ENCODE peak calls at places on chromosomes 6 and 20, in five cellular contexts. Q is WTC11, R is A549, T is HepG2, D is GM12878. O is an unnamed sample.
A peak's percentile ranks its signal among the peaks of the same experiment; 100 is the strongest.

GRCh38 chr20:54629632-54630031 is 154.2 kb downstream of the DOK5 start:
- DNase-seq in T (no peak), R (no peak), D (no peak), Q (no peak), O (no peak)

GRCh38 chr6:160714731-160715130 is 12.7 kb downstream of the PLG start:
- DNase-seq in T (no peak), R (no peak), D (no peak), Q (no peak), O (no peak)

GRCh38 chr6:140537211-140537610 is 1162.8 kb upstream of the CITED2 start:
- DNase-seq in R (peak; percentile 18), D (no peak), Q (no peak), T (no peak), O (no peak)

GRCh38 chr6:129212081-129212480 is 329.1 kb downstream of the LAMA2 start:
- DNase-seq in Q (no peak), T (no peak), D (no peak), R (no peak), O (no peak)

GRCh38 chr6:89257781-89258180 is 40.6 kb upstream of the GABRR1 start:
- DNase-seq in Q (no peak), R (no peak), D (no peak), T (no peak), O (no peak)

GRCh38 chr6:38509713-38510112 is 130.0 kb downstream of the BTBD9 start:
- DNase-seq in R (peak; percentile 35), Q (no peak), D (no peak), T (peak; percentile 13), O (no peak)

GRCh38 chr20:45254867-45255266 is 503 bp upstream of the SLPI start:
- DNase-seq in Q (no peak), R (peak; percentile 39), D (no peak), T (peak; percentile 37), O (no peak)

GRCh38 chr6:10338151-10338550 is 76.7 kb downstream of the TFAP2A start:
- DNase-seq in T (no peak), Q (no peak), R (no peak), D (no peak), O (no peak)

GRCh38 chr6:142698751-142699150 is 246.2 kb downstream of the HIVEP2 start:
- DNase-seq in D (no peak), Q (no peak), R (no peak), T (no peak), O (no peak)

GRCh38 chr20:51945177-51945576 is 142.9 kb upstream of the SALL4 start:
- DNase-seq in T (no peak), Q (no peak), R (no peak), D (no peak), O (no peak)

GRCh38 chr20:50127587-50128519 is 14.9 kb upstream of the UBE2V1 start:
- DNase-seq in T (no peak), D (no peak), Q (no peak), R (no peak), O (no peak)

GRCh38 chr6:44650947-44651346 is 263.4 kb downstream of the CDC5L start:
- DNase-seq in T (no peak), D (no peak), Q (no peak), R (no peak), O (no peak)

GRCh38 chr6:143123081-143123480 is 62.4 kb downstream of the AIG1 start:
- DNase-seq in D (no peak), Q (no peak), R (no peak), T (no peak), O (no peak)

GRCh38 chr6:93242049-93242448 is 177.3 kb downstream of the EPHA7 start:
- DNase-seq in Q (no peak), D (no peak), T (no peak), R (no peak), O (no peak)

GRCh38 chr6:161168281-161168891 is 105.5 kb downstream of the AGPAT4 start:
- DNase-seq in Q (no peak), T (no peak), R (peak; percentile 55), D (no peak), O (no peak)

GRCh38 chr6:116074732-116075387 is 14.2 kb upstream of the FRK start:
- DNase-seq in Q (no peak), R (no peak), D (no peak), T (no peak), O (no peak)

GRCh38 chr20:58706975-58707681 is 14.5 kb downstream of the NPEPL1 start:
- DNase-seq in R (no peak), T (no peak), Q (peak; percentile 8), D (no peak), O (no peak)

GRCh38 chr6:2209226-2209809 is 36.1 kb downstream of the GMDS start:
- DNase-seq in T (peak; percentile 72), D (peak; percentile 15), R (peak; percentile 54), Q (peak; percentile 81), O (peak; percentile 62)

GRCh38 chr6:1627884-1628550 is 18.3 kb downstream of the FOXC1 start:
- DNase-seq in D (no peak), T (no peak), Q (no peak), R (no peak), O (no peak)

GRCh38 chr20:44969320-44969879 is 3.1 kb downstream of the STK4 start:
- DNase-seq in T (no peak), D (no peak), Q (no peak), R (no peak), O (no peak)

GRCh38 chr6:36378936-36379335 is 8.5 kb downstream of the ETV7 start:
- DNase-seq in Q (no peak), T (no peak), D (no peak), R (no peak), O (no peak)

GRCh38 chr6:108277831-108278230 is 17.0 kb upstream of the SNX3 start:
- DNase-seq in T (no peak), D (no peak), Q (no peak), R (no peak), O (peak; percentile 32)

GRCh38 chr6:111985202-111985731 is 68.6 kb upstream of the CCN6 start:
- DNase-seq in D (no peak), R (no peak), T (no peak), Q (no peak), O (no peak)

GRCh38 chr6:157946865-157947532 is 34.7 kb upstream of the SYNJ2 start:
- DNase-seq in R (peak; percentile 33), D (peak; percentile 9), Q (no peak), T (peak; percentile 41), O (no peak)

GRCh38 chr20:51602131-51602530 is 59.6 kb upstream of the NFATC2 start:
- DNase-seq in Q (no peak), T (no peak), D (no peak), R (no peak), O (no peak)

GRCh38 chr20:1893721-1894470 is 1.3 kb upstream of the SIRPA start:
- DNase-seq in Q (no peak), T (peak; percentile 53), D (no peak), R (peak; percentile 65), O (no peak)

GRCh38 chr20:1896859-1897258 is 1.7 kb downstream of the SIRPA start:
- DNase-seq in T (no peak), D (no peak), Q (no peak), R (no peak), O (no peak)

GRCh38 chr20:1895674-1896496 is 678 bp downstream of the SIRPA start:
- DNase-seq in Q (peak; percentile 23), T (no peak), R (no peak), D (no peak), O (no peak)

GRCh38 chr20:1894471-1894950 is 696 bp upstream of the SIRPA start:
- DNase-seq in Q (peak; percentile 69), T (no peak), D (no peak), R (no peak), O (no peak)

DNA sequence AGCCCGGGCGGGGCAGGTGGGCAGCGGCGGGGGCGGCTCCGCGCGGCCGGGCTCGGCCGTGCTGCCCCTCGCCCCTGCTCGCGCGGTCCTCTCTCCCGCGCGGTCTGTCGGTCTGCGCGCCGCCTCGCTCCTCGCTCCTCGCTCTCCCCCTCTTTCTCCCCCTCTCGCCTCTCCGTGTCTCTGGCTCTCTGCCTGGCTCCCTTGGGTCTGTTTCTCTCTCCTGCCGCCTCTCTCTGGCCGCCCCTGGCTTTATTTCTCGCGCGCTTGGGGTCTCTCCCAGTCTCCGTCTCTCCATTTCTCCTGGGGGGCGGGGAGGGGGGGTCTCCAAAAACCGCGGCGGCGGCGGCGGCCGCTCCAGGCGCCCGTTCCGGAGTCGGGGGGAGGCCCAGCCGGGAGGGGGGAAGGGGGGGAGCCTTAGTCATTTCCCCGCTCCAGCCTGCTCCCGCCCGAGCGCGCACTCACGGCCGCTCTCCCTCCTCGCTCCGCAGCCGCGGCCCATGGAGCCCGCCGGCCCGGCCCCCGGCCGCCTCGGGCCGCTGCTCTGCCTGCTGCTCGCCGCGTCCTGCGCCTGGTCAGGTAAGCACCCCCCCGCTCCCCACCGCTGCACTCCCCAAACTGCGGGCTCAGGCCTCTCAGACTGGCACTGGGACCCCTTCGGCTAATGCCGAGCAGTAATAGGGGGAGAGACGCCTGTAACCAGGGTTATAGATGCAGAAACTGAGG is at the start of gene SIRPA:
- DNase-seq in D (no peak), R (peak; percentile 43), T (no peak), Q (peak; percentile 42), O (peak; percentile 24)
- TF ChIP-seq ESRRA in D (no peak), R (no peak), T (no peak), Q (no peak), O (no peak)

GRCh38 chr6:155128971-155129370 is 133.9 kb downstream of the TIAM2 start:
- DNase-seq in D (no peak), T (no peak), R (no peak), Q (no peak), O (no peak)
- TF ChIP-seq ESRRA in D (no peak), T (no peak), R (no peak), Q (no peak), O (no peak)

GRCh38 chr6:94736231-94736630 is 841.1 kb upstream of the MANEA start:
- DNase-seq in T (no peak), D (no peak), R (no peak), Q (no peak), O (no peak)
- TF ChIP-seq ESRRA in T (no peak), D (no peak), R (no peak), Q (no peak), O (no peak)

GRCh38 chr6:105566503-105566902 is 163.6 kb upstream of the PREP start:
- DNase-seq in D (no peak), R (no peak), T (no peak), Q (no peak), O (no peak)
- TF ChIP-seq ESRRA in D (no peak), R (no peak), T (no peak), Q (no peak), O (no peak)

GRCh38 chr6:43246301-43247114 is 3.2 kb downstream of the TTBK1 start:
- DNase-seq in Q (peak; percentile 90), T (peak; percentile 55), R (no peak), D (no peak), O (peak; percentile 66)

GRCh38 chr6:43248791-43249190 is 5.5 kb downstream of the TTBK1 start:
- DNase-seq in R (no peak), T (no peak), D (no peak), Q (no peak), O (no peak)

GRCh38 chr6:43243649-43244321 is 504 bp downstream of the TTBK1 start:
- DNase-seq in R (no peak), Q (no peak), T (no peak), D (no peak), O (no peak)

GRCh38 chr6:43248107-43248506 is 4.8 kb downstream of the TTBK1 start:
- DNase-seq in Q (no peak), D (no peak), R (no peak), T (no peak), O (no peak)

GRCh38 chr6:43247115-43247999 is 4.1 kb downstream of the TTBK1 start:
- DNase-seq in T (peak; percentile 58), D (no peak), R (peak; percentile 53), Q (peak; percentile 93), O (peak; percentile 83)
- TF ChIP-seq ESRRA in T (no peak), D (peak; percentile 27), R (no peak), Q (no peak), O (no peak)

GRCh38 chr20:43911066-43911465 is 3.6 kb upstream of the TOX2 start:
- DNase-seq in T (no peak), R (peak; percentile 37), Q (no peak), D (no peak), O (no peak)
- TF ChIP-seq ESRRA in T (no peak), R (no peak), Q (no peak), D (no peak), O (no peak)

O was measured in K562.